ENCODE peak calls at places on chromosomes 7 and 10, in seven cellular contexts. U is mucosa of gallbladder; X is pancreas; G is activated effector memory CD4-positive, alpha-beta T cell treated with Interleukin-2 at 50 U/mL for 16 hours; J is neuronal stem cell; C is aorta; Y is iris pigment epithelial cell. W is an unnamed sample.

GRCh38 chr7:8206950-8207349 is 55.0 kb downstream of the ICA1 start:
- DNase-seq in J (no peak), U (no peak), Y (no peak), C (no peak), X (no peak), G (no peak), W (no peak)

GRCh38 chr7:66505531-66506451 is 122.9 kb upstream of the KCTD7 start:
- DNase-seq in C (no peak), U (no peak), X (no peak), G (peak; percentile 20), Y (no peak), J (no peak), W (peak; percentile 62)

GRCh38 chr10:74047871-74048270 is 50.0 kb downstream of the VCL start:
- DNase-seq in X (no peak), J (no peak), U (no peak), Y (peak; percentile 87), G (no peak), C (no peak), W (no peak)

GRCh38 chr7:158595068-158595467 is 7.4 kb upstream of the PTPRN2 start:
- DNase-seq in J (peak; percentile 75), U (no peak), C (no peak), Y (peak; percentile 68), X (no peak), G (no peak), W (no peak)

GRCh38 chr10:84026821-84027257 is 112.5 kb upstream of the GHITM start:
- DNase-seq in G (no peak), Y (peak; percentile 1), J (peak; percentile 52), C (no peak), U (no peak), X (no peak), W (no peak)

GRCh38 chr7:134926396-134926795 is 59.9 kb upstream of the AGBL3 start:
- DNase-seq in G (no peak), C (no peak), J (no peak), X (no peak), Y (peak; percentile 26), U (no peak), W (no peak)

GRCh38 chr10:114821915-114822770 is 563 bp downstream of the FHIP2A start:
- DNase-seq in J (peak; percentile 21), C (peak; percentile 49), U (peak; percentile 16), X (peak; percentile 32), G (peak; percentile 29), Y (peak; percentile 31), W (peak; percentile 72)

GRCh38 chr10:62648941-62649340 is 155.6 kb upstream of the ADO start:
- DNase-seq in U (no peak), Y (no peak), J (no peak), X (no peak), G (no peak), C (no peak), W (no peak)

GRCh38 chr10:116211682-116212081 is 61.3 kb downstream of the GFRA1 start:
- DNase-seq in X (no peak), C (no peak), J (no peak), U (no peak), Y (peak; percentile 99), G (no peak), W (no peak)

GRCh38 chr10:132397671-132398565 is 918 bp downstream of the PWWP2B start:
- DNase-seq in Y (peak; percentile 47), X (peak; percentile 66), G (no peak), U (peak; percentile 69), J (no peak), C (peak; percentile 70), W (peak; percentile 81)

GRCh38 chr10:114715171-114715670 is 57.1 kb upstream of the ABLIM1 start:
- DNase-seq in X (no peak), J (no peak), G (no peak), C (no peak), Y (peak; percentile 67), U (no peak), W (no peak)

GRCh38 chr7:119900996-119901395 is 372.0 kb upstream of the KCND2 start:
- DNase-seq in X (no peak), U (no peak), J (no peak), G (no peak), Y (peak; percentile 1), C (no peak), W (no peak)

GRCh38 chr7:129146237-129146979 is 1.9 kb downstream of the TSPAN33 start:
- DNase-seq in U (no peak), Y (no peak), G (no peak), J (no peak), C (no peak), X (no peak), W (no peak)

GRCh38 chr10:8133146-8133545 is 78.7 kb downstream of the GATA3 start:
- DNase-seq in G (no peak), Y (no peak), X (no peak), U (no peak), C (no peak), J (no peak), W (no peak)

GRCh38 chr7:26340476-26341018 is 48.9 kb downstream of the SNX10 start:
- DNase-seq in X (no peak), G (no peak), C (no peak), Y (no peak), U (no peak), J (no peak), W (no peak)

GRCh38 chr10:122510736-122511135 is 49.4 kb downstream of the HTRA1 start:
- DNase-seq in J (no peak), Y (no peak), C (no peak), U (no peak), G (no peak), X (no peak), W (no peak)

GRCh38 chr7:105677803-105678583 is 96.7 kb upstream of the EFCAB10 start:
- DNase-seq in J (no peak), C (peak; percentile 66), U (peak; percentile 44), X (peak; percentile 33), Y (no peak), G (peak; percentile 56), W (no peak)

GRCh38 chr7:156125841-156126730 is 313.8 kb upstream of the SHH start:
- DNase-seq in X (no peak), J (no peak), C (no peak), Y (no peak), G (no peak), U (no peak), W (no peak)

GRCh38 chr10:132337019-132337418 is 5.0 kb downstream of the LRRC27 start:
- DNase-seq in U (no peak), J (no peak), X (no peak), Y (no peak), C (no peak), G (no peak), W (peak; percentile 64)

GRCh38 chr10:129965418-129965793 is 1.3 kb upstream of the EBF3 start:
- DNase-seq in Y (no peak), U (no peak), X (no peak), G (no peak), J (no peak), C (no peak), W (no peak)

GRCh38 chr7:10022957-10023356 is 950.7 kb upstream of the PHF14 start:
- DNase-seq in G (no peak), Y (peak; percentile 1), C (no peak), J (peak; percentile 36), U (peak; percentile 17), X (no peak), W (no peak)

GRCh38 chr7:150800576-150801241 is at the start of gene TMEM176A:
- DNase-seq in G (no peak), U (no peak), J (no peak), C (no peak), Y (no peak), X (no peak), W (no peak)

GRCh38 chr7:134625571-134625970 is 21.1 kb upstream of the BPGM start:
- DNase-seq in C (no peak), X (no peak), Y (peak; percentile 28), U (no peak), G (no peak), J (no peak), W (no peak)

GRCh38 chr10:105675333-105675732 is 1034.2 kb downstream of the SORCS3 start:
- DNase-seq in Y (no peak), C (no peak), J (no peak), G (no peak), X (no peak), U (no peak), W (no peak)

GRCh38 chr7:140479062-140479738 is at the start of gene MKRN1:
- DNase-seq in J (peak; percentile 90), U (peak; percentile 95), X (peak; percentile 96), C (peak; percentile 96), Y (peak; percentile 91), G (peak; percentile 92), W (peak; percentile 96)

GRCh38 chr10:88077977-88078376 is 214.6 kb downstream of the PTEN start:
- DNase-seq in Y (no peak), X (no peak), J (no peak), U (no peak), C (no peak), G (no peak), W (no peak)

GRCh38 chr7:9889557-9889956 is 1084.1 kb upstream of the PHF14 start:
- DNase-seq in X (no peak), Y (no peak), J (no peak), U (no peak), G (no peak), C (no peak), W (no peak)

GRCh38 chr10:48649349-48649944 is 35.2 kb upstream of the WDFY4 start:
- DNase-seq in J (no peak), Y (no peak), C (no peak), G (no peak), X (no peak), U (no peak), W (no peak)

GRCh38 chr7:14899065-14899464 is 3.5 kb downstream of the DGKB start:
- DNase-seq in C (no peak), U (no peak), J (no peak), X (no peak), Y (no peak), G (no peak), W (no peak)

GRCh38 chr7:16492513-16493062 is 27.1 kb upstream of the SOSTDC1 start:
- DNase-seq in C (no peak), Y (peak; percentile 45), J (no peak), G (no peak), X (no peak), U (no peak), W (no peak)

GRCh38 chr10:9103301-9103700 is 1048.8 kb downstream of the GATA3 start:
- DNase-seq in X (no peak), C (no peak), J (no peak), G (no peak), Y (no peak), U (no peak), W (no peak)

GRCh38 chr10:9209105-9209798 is 1154.8 kb downstream of the GATA3 start:
- DNase-seq in Y (peak; percentile 51), C (peak; percentile 61), J (peak; percentile 70), X (peak; percentile 32), U (peak; percentile 54), G (peak; percentile 56), W (peak; percentile 69)

GRCh38 chr10:122192142-122192541 is 79.0 kb upstream of the BTBD16 start:
- DNase-seq in G (no peak), U (peak; percentile 19), C (peak; percentile 7), Y (no peak), X (no peak), J (peak; percentile 58), W (peak; percentile 75)

GRCh38 chr7:22576941-22577927 is 77.2 kb upstream of the STEAP1B start:
- DNase-seq in Y (peak; percentile 99), C (peak; percentile 59), J (no peak), X (peak; percentile 27), U (peak; percentile 58), G (no peak), W (peak; percentile 79)

GRCh38 chr10:131169146-131169545 is 142.4 kb downstream of the TCERG1L start:
- DNase-seq in C (no peak), U (no peak), Y (no peak), J (no peak), X (no peak), G (no peak), W (peak; percentile 19)

GRCh38 chr10:73799899-73800559 is 11.4 kb downstream of the NDST2 start:
- DNase-seq in Y (no peak), C (peak; percentile 29), U (no peak), G (no peak), X (no peak), J (no peak), W (no peak)

GRCh38 chr10:70695241-70696030 is 23.1 kb downstream of the ADAMTS14 start:
- DNase-seq in J (no peak), U (no peak), G (no peak), Y (no peak), C (no peak), X (no peak), W (no peak)

W was measured in sigmoid colon.